ENCODE peak calls at places on chromosome 20, in ten cellular contexts. G is ovary, P is RPMI7951, O is cardiac fibroblast, W is GM20000, J is mucosa of gallbladder, K is renal cortical epithelial cell, F is DND-41, A is NCI-H1436 treated with DMSO at 0.1 percent for 48 hours, B is caudate nucleus. Z is an unnamed sample.

GRCh38 chr20:54103762-54104600 is 33.6 kb upstream of the BCAS1 start:
- DNase-seq in G (no peak), P (no peak), O (no peak), W (no peak), J (no peak), K (peak), F (no peak), A (no peak), B (no peak), Z (no peak)

GRCh38 chr20:50519036-50519780 is 9.0 kb downstream of the PTPN1 start:
- DNase-seq in G (no peak), P (no peak), O (no peak), W (no peak), J (no peak), K (no peak), F (peak), A (no peak), B (no peak), Z (no peak)

GRCh38 chr20:44911264-44911921 is 1.5 kb downstream of the PABPC1L start:
- DNase-seq in G (peak), P (peak), O (peak), W (peak), J (peak), K (peak), F (peak), A (no peak), B (no peak), Z (peak)

GRCh38 chr20:58640446-58640845 is 10.6 kb upstream of the STX16 start:
- DNase-seq in G (no peak), P (peak), O (peak), W (no peak), J (no peak), K (no peak), F (no peak), A (no peak), B (no peak), Z (no peak)

GRCh38 chr20:53390780-53391179 is 202.9 kb downstream of the ZNF217 start:
- DNase-seq in G (no peak), P (peak), O (no peak), W (no peak), J (no peak), K (no peak), F (no peak), A (no peak), B (no peak), Z (no peak)

GRCh38 chr20:23106271-23106851 is 20.2 kb upstream of the CD93 start:
- DNase-seq in G (no peak), P (peak), O (peak), W (no peak), J (peak), K (no peak), F (no peak), A (no peak), B (no peak), Z (no peak)

GRCh38 chr20:45064812-45065211 is 36.1 kb downstream of the KCNS1 start:
- DNase-seq in G (no peak), P (no peak), O (no peak), W (no peak), J (no peak), K (no peak), F (no peak), A (no peak), B (no peak), Z (no peak)

GRCh38 chr20:53926428-53927028 is 143.9 kb downstream of the BCAS1 start:
- DNase-seq in G (no peak), P (peak), O (peak), W (peak), J (peak), K (peak), F (no peak), A (peak), B (no peak), Z (peak)

GRCh38 chr20:47611785-47612184 is 110.1 kb downstream of the NCOA3 start:
- DNase-seq in G (no peak), P (no peak), O (no peak), W (no peak), J (no peak), K (no peak), F (no peak), A (no peak), B (no peak), Z (no peak)

GRCh38 chr20:32451682-32452461 is 93.7 kb downstream of the ASXL1 start:
- DNase-seq in G (no peak), P (no peak), O (no peak), W (no peak), J (no peak), K (no peak), F (peak), A (no peak), B (no peak), Z (no peak)

GRCh38 chr20:15523431-15523830 is 1049.8 kb downstream of the KIF16B start:
- DNase-seq in G (no peak), P (no peak), O (no peak), W (no peak), J (no peak), K (no peak), F (no peak), A (no peak), B (no peak), Z (no peak)

GRCh38 chr20:20552076-20552475 is 160.4 kb downstream of the RALGAPA2 start:
- DNase-seq in G (no peak), P (no peak), O (no peak), W (no peak), J (no peak), K (no peak), F (no peak), A (no peak), B (no peak), Z (no peak)

GRCh38 chr20:30167540-30167939 is 1089.9 kb upstream of the DEFB115 start:
- DNase-seq in G (no peak), P (no peak), O (no peak), W (no peak), J (no peak), K (no peak), F (no peak), A (no peak), B (no peak), Z (no peak)

GRCh38 chr20:62885808-62886708 is 24.4 kb upstream of the TCFL5 start:
- DNase-seq in G (no peak), P (no peak), O (no peak), W (no peak), J (no peak), K (no peak), F (no peak), A (no peak), B (no peak), Z (no peak)

GRCh38 chr20:40160151-40160550 is 528.9 kb downstream of the MAFB start:
- DNase-seq in G (peak), P (peak), O (peak), W (peak), J (peak), K (peak), F (peak), A (no peak), B (no peak), Z (peak)

GRCh38 chr20:57649617-57650015 is 29.4 kb upstream of the ZBP1 start:
- DNase-seq in G (no peak), P (no peak), O (no peak), W (no peak), J (no peak), K (no peak), F (no peak), A (no peak), B (no peak), Z (no peak)

GRCh38 chr20:52493177-52493711 is 301.7 kb upstream of the ZFP64 start:
- DNase-seq in G (no peak), P (peak), O (peak), W (no peak), J (no peak), K (peak), F (no peak), A (peak), B (no peak), Z (no peak)

GRCh38 chr20:13788167-13788834 is 3.5 kb downstream of the NDUFAF5 start:
- DNase-seq in G (peak), P (peak), O (peak), W (peak), J (peak), K (peak), F (peak), A (no peak), B (no peak), Z (peak)

GRCh38 chr20:57118107-57118769 is 148.2 kb downstream of the BMP7 start:
- DNase-seq in G (no peak), P (no peak), O (no peak), W (no peak), J (no peak), K (no peak), F (no peak), A (no peak), B (no peak), Z (no peak)

GRCh38 chr20:53658973-53659372 is 65.3 kb upstream of the ZNF217 start:
- DNase-seq in G (no peak), P (no peak), O (no peak), W (no peak), J (no peak), K (no peak), F (no peak), A (no peak), B (no peak), Z (no peak)

GRCh38 chr20:22698443-22698842 is 114.1 kb upstream of the FOXA2 start:
- DNase-seq in G (no peak), P (peak), O (peak), W (no peak), J (no peak), K (no peak), F (no peak), A (no peak), B (no peak), Z (no peak)

GRCh38 chr20:24765316-24766142 is 183.5 kb upstream of the CST7 start:
- DNase-seq in G (peak), P (no peak), O (no peak), W (no peak), J (no peak), K (no peak), F (no peak), A (no peak), B (no peak), Z (no peak)

GRCh38 chr20:23661002-23661429 is 23.3 kb upstream of the CST3 start:
- DNase-seq in G (no peak), P (no peak), O (no peak), W (no peak), J (no peak), K (no peak), F (no peak), A (no peak), B (no peak), Z (no peak)

GRCh38 chr20:24381886-24382285 is 87.5 kb upstream of the SYNDIG1 start:
- DNase-seq in G (no peak), P (no peak), O (no peak), W (no peak), J (no peak), K (no peak), F (no peak), A (no peak), B (no peak), Z (no peak)

GRCh38 chr20:11376998-11377397 is 540.7 kb upstream of the BTBD3 start:
- DNase-seq in G (no peak), P (peak), O (no peak), W (no peak), J (no peak), K (peak), F (no peak), A (no peak), B (no peak), Z (no peak)

GRCh38 chr20:13022401-13023170 is 13.8 kb downstream of the SPTLC3 start:
- DNase-seq in G (no peak), P (peak), O (peak), W (no peak), J (no peak), K (peak), F (no peak), A (no peak), B (peak), Z (no peak)

GRCh38 chr20:57795347-57795697 is 85.5 kb upstream of the PMEPA1 start:
- DNase-seq in G (no peak), P (peak), O (peak), W (no peak), J (no peak), K (peak), F (no peak), A (no peak), B (no peak), Z (no peak)

GRCh38 chr20:36795691-36796090 is 22.1 kb upstream of the DSN1 start:
- DNase-seq in G (no peak), P (no peak), O (no peak), W (no peak), J (no peak), K (no peak), F (no peak), A (no peak), B (no peak), Z (no peak)

GRCh38 chr20:59670786-59671492 is 66.6 kb downstream of the PHACTR3 start:
- DNase-seq in G (no peak), P (no peak), O (no peak), W (no peak), J (no peak), K (no peak), F (no peak), A (no peak), B (no peak), Z (no peak)

GRCh38 chr20:21554985-21555384 is 41.1 kb upstream of the NKX2-2 start:
- DNase-seq in G (no peak), P (no peak), O (no peak), W (no peak), J (no peak), K (no peak), F (no peak), A (no peak), B (no peak), Z (no peak)

GRCh38 chr20:37233471-37234253 is 28.0 kb downstream of the GHRH start:
- DNase-seq in G (no peak), P (no peak), O (no peak), W (no peak), J (no peak), K (no peak), F (no peak), A (peak), B (no peak), Z (no peak)

GRCh38 chr20:10853176-10853575 is 179.4 kb upstream of the JAG1 start:
- DNase-seq in G (no peak), P (peak), O (no peak), W (no peak), J (no peak), K (peak), F (no peak), A (no peak), B (no peak), Z (no peak)

GRCh38 chr20:953742-954141 is 37.6 kb upstream of the ANGPT4 start:
- DNase-seq in G (no peak), P (peak), O (no peak), W (no peak), J (no peak), K (no peak), F (no peak), A (no peak), B (no peak), Z (no peak)

Z was measured in OCI-LY7.